ENCODE peak calls at places on chromosome 1, in five cellular contexts. Z is HCT116, K is neural progenitor cell, N is PC-3, S is GM23338. W is an unnamed sample.
A peak's percentile ranks its signal among the peaks of the same experiment; 100 is the strongest.

GRCh38 chr1:53507115-53507816 is 48.1 kb downstream of the DMRTB1 start:
- DNase-seq in S (no peak), Z (no peak), N (no peak), K (peak; percentile 69), W (no peak)

GRCh38 chr1:84253891-84254290 is 47.6 kb upstream of the SAMD13 start:
- DNase-seq in Z (peak; percentile 98), N (peak; percentile 98), K (no peak), S (no peak), W (no peak)

GRCh38 chr1:82901118-82901517 is 1097.8 kb downstream of the TTLL7 start:
- DNase-seq in S (no peak), N (peak; percentile 27), Z (no peak), K (no peak), W (no peak)

GRCh38 chr1:39761557-39762260 is 9.4 kb downstream of the OXCT2 start:
- DNase-seq in S (no peak), Z (no peak), K (no peak), N (no peak), W (no peak)

GRCh38 chr1:203480084-203480483 is 4.5 kb downstream of the PRELP start:
- DNase-seq in K (no peak), Z (no peak), S (no peak), N (no peak), W (no peak)

GRCh38 chr1:151918156-151918555 is 8.8 kb upstream of the THEM4 start:
- DNase-seq in Z (no peak), K (no peak), N (no peak), S (no peak), W (no peak)

GRCh38 chr1:118147542-118147941 is 37.5 kb downstream of the SPAG17 start:
- DNase-seq in N (peak; percentile 74), S (no peak), K (no peak), Z (no peak), W (no peak)

GRCh38 chr1:111097356-111098099 is 42.4 kb downstream of the DRAM2 start:
- DNase-seq in K (no peak), Z (no peak), S (no peak), N (no peak), W (no peak)

GRCh38 chr1:54864460-54865208 is 22.4 kb downstream of the DHCR24 start:
- DNase-seq in K (no peak), S (no peak), N (no peak), Z (no peak), W (no peak)

GRCh38 chr1:204288061-204288588 is 71.6 kb downstream of the PLEKHA6 start:
- DNase-seq in Z (peak; percentile 87), N (peak; percentile 84), K (no peak), S (peak; percentile 58), W (no peak)

GRCh38 chr1:10835423-10836421 is 39.3 kb upstream of the CASZ1 start:
- DNase-seq in K (peak; percentile 98), S (peak; percentile 96), Z (peak; percentile 49), N (peak; percentile 52), W (no peak)

GRCh38 chr1:160868141-160868540 is 5.5 kb upstream of the CD244 start:
- DNase-seq in S (no peak), N (peak; percentile 46), Z (no peak), K (no peak), W (no peak)

GRCh38 chr1:168261390-168261789 is 19.3 kb upstream of the TBX19 start:
- DNase-seq in K (no peak), S (no peak), N (peak; percentile 68), Z (no peak), W (no peak)

GRCh38 chr1:156489166-156489934 is 11.2 kb downstream of the MEF2D start:
- DNase-seq in K (peak; percentile 77), Z (no peak), N (no peak), S (peak; percentile 61), W (peak; percentile 67)

GRCh38 chr1:61950418-61950817 is 208.1 kb downstream of the PATJ start:
- DNase-seq in Z (no peak), S (peak; percentile 78), N (peak; percentile 63), K (peak; percentile 13), W (no peak)

GRCh38 chr1:219085988-219086387 is 87.7 kb upstream of the LYPLAL1 start:
- DNase-seq in S (no peak), N (peak; percentile 54), K (no peak), Z (no peak), W (no peak)

GRCh38 chr1:56808385-56808784 is 10.8 kb downstream of the FYB2 start:
- DNase-seq in Z (no peak), S (no peak), K (peak; percentile 39), N (no peak), W (no peak)

GRCh38 chr1:155177192-155177917 is 3.7 kb downstream of the TRIM46 start:
- DNase-seq in S (no peak), K (no peak), N (peak; percentile 66), Z (no peak), W (no peak)

GRCh38 chr1:91731815-91732214 is 154.1 kb downstream of the TGFBR3 start:
- DNase-seq in N (peak; percentile 71), K (no peak), Z (no peak), S (no peak), W (no peak)

GRCh38 chr1:160862151-160863061 is at the start of gene CD244:
- DNase-seq in S (no peak), Z (no peak), K (no peak), N (peak; percentile 64), W (no peak)

GRCh38 chr1:1929102-1929638 is 10.1 kb upstream of the TMEM52 start:
- DNase-seq in Z (no peak), N (no peak), S (no peak), K (no peak), W (no peak)

GRCh38 chr1:153543738-153544135 is 1.9 kb downstream of the S100A4 start:
- DNase-seq in K (no peak), N (no peak), S (no peak), Z (no peak), W (no peak)

GRCh38 chr1:192376387-192376786 is 59.6 kb downstream of the RGS21 start:
- DNase-seq in K (no peak), N (no peak), Z (no peak), S (no peak), W (no peak)

GRCh38 chr1:225655509-225656258 is 2.8 kb upstream of the ENAH start:
- DNase-seq in S (peak; percentile 53), N (peak; percentile 96), Z (peak; percentile 88), K (peak; percentile 4), W (peak; percentile 52)

GRCh38 chr1:202858306-202858705 is 30.6 kb downstream of the RABIF start:
- DNase-seq in Z (no peak), N (no peak), K (no peak), S (no peak), W (no peak)

GRCh38 chr1:201183728-201184127 is 6.9 kb upstream of the IGFN1 start:
- DNase-seq in N (no peak), K (no peak), S (no peak), Z (no peak), W (no peak)

DNA sequence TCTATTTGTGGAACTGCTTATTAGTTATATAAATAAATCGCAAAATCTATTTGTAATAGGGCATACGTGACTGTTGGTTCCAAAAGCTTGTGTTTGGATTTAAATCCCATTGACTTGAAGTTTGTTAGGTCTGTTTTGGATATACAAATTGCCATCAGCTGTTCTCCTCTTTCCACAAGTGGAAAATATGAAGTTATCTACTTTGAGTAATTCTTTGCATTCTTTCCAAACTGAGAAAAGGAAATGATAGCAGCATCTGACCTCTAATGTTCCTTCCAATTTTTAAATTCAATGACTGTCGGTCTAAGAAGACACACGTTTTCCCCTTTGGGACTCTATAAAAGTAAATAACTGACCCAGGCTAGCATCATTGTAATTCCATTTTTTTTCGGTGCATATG is 165.7 kb upstream of the SGIP1 start:
- DNase-seq in S (no peak), N (no peak), K (no peak), Z (no peak), W (no peak)
- H3K27ac ChIP-seq in S (no peak overlapping the region), N (no peak overlapping the region), K (no peak overlapping the region), Z (no peak overlapping the region), W (no peak overlapping the region)

GRCh38 chr1:6711174-6711573 is 9.6 kb upstream of the DNAJC11 start:
- DNase-seq in S (no peak), Z (no peak), K (no peak), N (no peak), W (no peak)
- H3K79me2 ChIP-seq in S (no peaks in the 10 kb centered on the region), Z (no peaks in the 10 kb centered on the region), K (no peaks in the 10 kb centered on the region), N (no peaks in the 10 kb centered on the region), W (no peaks in the 10 kb centered on the region)

GRCh38 chr1:26375081-26375480 is 2.5 kb upstream of the ZNF683 start:
- DNase-seq in Z (no peak), N (no peak), S (no peak), K (no peak), W (no peak)

GRCh38 chr1:26376050-26376449 is 3.5 kb upstream of the ZNF683 start:
- DNase-seq in K (no peak), Z (no peak), S (no peak), N (no peak), W (no peak)

GRCh38 chr1:26378879-26379251 is 6.3 kb upstream of the ZNF683 start:
- DNase-seq in K (no peak), N (no peak), Z (no peak), S (no peak), W (no peak)

GRCh38 chr1:26373789-26374188 is 1.2 kb upstream of the ZNF683 start:
- DNase-seq in S (no peak), N (no peak), K (no peak), Z (no peak), W (no peak)

DNA sequence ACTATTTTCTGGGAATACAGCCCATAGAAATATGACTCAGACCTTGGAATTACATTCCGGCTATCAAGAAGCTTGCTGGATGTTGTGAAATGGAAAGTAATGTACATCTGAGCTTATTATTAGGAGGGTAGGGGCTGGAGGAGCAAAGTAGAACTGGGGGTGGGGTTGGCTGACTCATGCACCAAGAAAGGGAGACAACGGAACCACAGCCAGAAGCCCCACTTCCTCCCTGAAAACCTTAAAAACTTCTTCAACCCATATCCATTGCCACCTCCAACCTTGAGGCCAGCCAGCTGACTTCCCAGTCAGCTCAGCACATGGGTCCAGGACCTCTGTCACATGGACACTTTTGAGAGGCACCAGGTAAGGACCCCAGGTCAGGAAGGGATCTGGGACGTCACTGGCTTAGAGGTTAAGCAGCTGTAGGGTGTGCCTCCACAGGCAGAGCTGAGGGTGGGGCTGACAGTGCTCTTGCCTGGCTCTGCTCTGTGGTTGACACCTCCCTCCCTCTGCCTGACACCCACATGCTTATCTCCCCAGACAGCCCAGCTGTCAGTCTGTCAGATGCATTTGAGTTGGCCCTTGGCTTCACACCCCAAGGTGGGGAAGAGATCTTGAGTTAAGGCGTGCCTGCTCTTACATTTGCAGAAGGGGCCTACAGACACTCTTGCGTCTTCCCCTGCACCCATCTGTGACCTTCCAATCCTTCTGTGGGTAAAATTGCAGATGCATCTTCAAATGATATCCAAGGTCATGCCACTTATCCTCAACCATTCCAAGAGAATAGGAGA is 5.7 kb upstream of the ZNF683 start:
- DNase-seq in Z (no peak), K (no peak), N (peak; percentile 94), S (no peak), W (no peak)
- TF ChIP-seq EZH2phosphoT487 in Z (no peak), K (no peak), N (no peak), S (no peak), W (no peak)

DNA sequence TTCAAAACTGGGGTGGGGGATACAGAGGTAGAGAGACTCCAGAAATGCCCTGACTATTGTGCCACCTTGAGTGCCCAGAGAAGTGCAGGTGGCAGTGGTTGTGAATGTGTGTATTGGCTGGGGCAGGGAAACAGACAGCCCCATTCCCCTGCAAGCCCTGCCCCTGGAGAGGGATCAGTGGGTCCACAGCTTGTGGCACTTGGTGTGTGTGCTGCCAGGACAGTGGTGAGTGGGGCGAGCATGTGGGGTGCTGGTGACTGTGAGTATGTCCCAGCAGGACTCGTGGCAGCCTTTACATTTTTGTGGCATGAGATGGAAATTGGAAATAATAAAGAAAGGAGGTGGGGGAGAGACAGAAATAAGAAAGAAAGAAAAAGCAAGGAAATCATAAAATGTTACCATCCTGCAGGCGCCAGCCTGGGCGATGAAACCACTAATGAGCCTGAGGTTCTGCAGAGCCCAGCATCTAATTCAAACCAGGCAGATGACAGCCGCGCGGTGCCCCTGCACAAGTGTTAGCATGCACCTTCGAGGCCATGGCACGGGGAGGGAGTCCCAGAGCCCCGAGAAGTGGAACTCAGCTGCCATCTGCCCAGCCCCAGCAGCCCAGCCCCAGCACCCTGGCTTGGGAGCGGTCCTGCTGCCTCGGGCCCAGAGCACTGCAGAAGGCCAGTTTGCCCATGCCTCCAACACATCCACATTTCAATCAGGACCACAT is 49.2 kb upstream of the ZBTB40 start:
- DNase-seq in Z (no peak), K (no peak), S (no peak), N (no peak), W (no peak)
- H3K27ac ChIP-seq in Z (no peak overlapping the region), K (no peak overlapping the region), S (no peak overlapping the region), N (no peak overlapping the region), W (no peak overlapping the region)

W was measured in OCI-LY7.